ENCODE peak calls at places on chromosomes 16 and 17, in five cellular contexts. R is pancreas, J is adrenal gland, W is Peyer's patch, Y is A549. L is an unnamed sample.

GRCh38 chr16:50195756-50196155 is 42.6 kb downstream of the TENT4B start:
- DNase-seq in R (no peak), J (no peak), W (no peak), Y (no peak), L (no peak)

GRCh38 chr17:48181653-48182052 is 74.1 kb downstream of the SNX11 start:
- DNase-seq in R (no peak), J (no peak), W (no peak), Y (peak; percentile 69), L (no peak)

GRCh38 chr16:3879258-3879886 is 1.1 kb downstream of the CREBBP start:
- DNase-seq in R (no peak), J (peak; percentile 23), W (no peak), Y (no peak), L (no peak)

GRCh38 chr17:5861246-5861645 is 208.9 kb upstream of the WSCD1 start:
- DNase-seq in R (no peak), J (peak; percentile 4), W (peak; percentile 14), Y (no peak), L (no peak)

GRCh38 chr16:21097151-21097550 is 53.5 kb downstream of the DNAH3 start:
- DNase-seq in R (no peak), J (no peak), W (no peak), Y (no peak), L (no peak)

GRCh38 chr17:67421869-67422273 is 44.8 kb downstream of the PITPNC1 start:
- DNase-seq in R (peak; percentile 52), J (peak; percentile 63), W (no peak), Y (peak; percentile 95), L (no peak)

GRCh38 chr16:48537909-48538745 is 71.9 kb downstream of the N4BP1 start:
- DNase-seq in R (no peak), J (peak; percentile 47), W (no peak), Y (no peak), L (no peak)

GRCh38 chr16:1258906-1259759 is 3.3 kb downstream of the TPSD1 start:
- DNase-seq in R (no peak), J (no peak), W (no peak), Y (no peak), L (no peak)

GRCh38 chr17:31798205-31798724 is 60.8 kb downstream of the COPRS start:
- DNase-seq in R (no peak), J (no peak), W (no peak), Y (no peak), L (no peak)

GRCh38 chr16:28924399-28924761 is 658 bp downstream of the RABEP2 start:
- DNase-seq in R (no peak), J (peak; percentile 13), W (no peak), Y (no peak), L (no peak)

GRCh38 chr16:30351586-30352419 is 3.3 kb downstream of the CD2BP2 start:
- DNase-seq in R (peak; percentile 87), J (peak; percentile 96), W (no peak), Y (peak; percentile 60), L (peak; percentile 84)

GRCh38 chr17:64074704-64075484 is 54.5 kb upstream of the ICAM2 start:
- DNase-seq in R (peak; percentile 87), J (no peak), W (no peak), Y (peak; percentile 92), L (no peak)

GRCh38 chr17:16929757-16930520 is 42.0 kb downstream of the TNFRSF13B start:
- DNase-seq in R (no peak), J (no peak), W (no peak), Y (no peak), L (no peak)

GRCh38 chr16:30942421-30942796 is 6.5 kb upstream of the ORAI3 start:
- DNase-seq in R (no peak), J (no peak), W (no peak), Y (no peak), L (no peak)

GRCh38 chr16:56094231-56094630 is 97.1 kb upstream of the GNAO1 start:
- DNase-seq in R (no peak), J (no peak), W (no peak), Y (no peak), L (no peak)

GRCh38 chr16:84065536-84066132 is 23.0 kb upstream of the SLC38A8 start:
- DNase-seq in R (peak; percentile 27), J (peak; percentile 76), W (peak; percentile 24), Y (peak; percentile 62), L (peak; percentile 77)

GRCh38 chr16:80226499-80226898 is 314.3 kb upstream of the DYNLRB2 start:
- DNase-seq in R (no peak), J (no peak), W (no peak), Y (no peak), L (no peak)

GRCh38 chr16:10558305-10558704 is 22.1 kb downstream of the EMP2 start:
- DNase-seq in R (no peak), J (no peak), W (no peak), Y (no peak), L (no peak)

GRCh38 chr16:71626858-71627213 is 852 bp downstream of the MARVELD3 start:
- DNase-seq in R (peak; percentile 83), J (no peak), W (no peak), Y (no peak), L (no peak)

GRCh38 chr16:61797960-61798359 is 238.3 kb downstream of the CDH8 start:
- DNase-seq in R (no peak), J (no peak), W (no peak), Y (no peak), L (no peak)

GRCh38 chr17:77212081-77212832 is 71.5 kb downstream of the SEC14L1 start:
- DNase-seq in R (no peak), J (peak; percentile 40), W (peak; percentile 67), Y (no peak), L (no peak)

GRCh38 chr17:46072998-46073397 is 73.9 kb downstream of the STH start:
- DNase-seq in R (no peak), J (no peak), W (no peak), Y (peak; percentile 46), L (no peak)

GRCh38 chr17:58391302-58391984 is 25.9 kb downstream of the RNF43 start:
- DNase-seq in R (peak; percentile 93), J (peak; percentile 93), W (no peak), Y (peak; percentile 96), L (no peak)

GRCh38 chr16:84582958-84583516 is 34.8 kb downstream of the COTL1 start:
- DNase-seq in R (no peak), J (peak; percentile 35), W (no peak), Y (peak; percentile 48), L (no peak)

GRCh38 chr17:14672830-14673229 is 371.9 kb downstream of the HS3ST3B1 start:
- DNase-seq in R (peak; percentile 16), J (peak; percentile 8), W (no peak), Y (no peak), L (no peak)

GRCh38 chr17:59791603-59792457 is 84.4 kb downstream of the VMP1 start:
- DNase-seq in R (no peak), J (no peak), W (no peak), Y (peak; percentile 95), L (no peak)

GRCh38 chr17:55693244-55694216 is 29.1 kb downstream of the TMEM100 start:
- DNase-seq in R (no peak), J (peak; percentile 88), W (no peak), Y (no peak), L (no peak)
- H3K27ac ChIP-seq in R (no peak overlapping the region), J (peak overlapping the region; percentile 7), W (no peak overlapping the region), Y (no peak overlapping the region), L (no peak overlapping the region)

GRCh38 chr17:81520021-81520894 is 7.7 kb upstream of the ACTG1 start:
- DNase-seq in R (peak; percentile 19), J (no peak), W (no peak), Y (no peak), L (no peak)
- H3K4me3 ChIP-seq in R (no peak overlapping the region), J (no peak overlapping the region), W (no peak overlapping the region), Y (peak overlapping the region; percentile 66), L (no peak overlapping the region)

DNA sequence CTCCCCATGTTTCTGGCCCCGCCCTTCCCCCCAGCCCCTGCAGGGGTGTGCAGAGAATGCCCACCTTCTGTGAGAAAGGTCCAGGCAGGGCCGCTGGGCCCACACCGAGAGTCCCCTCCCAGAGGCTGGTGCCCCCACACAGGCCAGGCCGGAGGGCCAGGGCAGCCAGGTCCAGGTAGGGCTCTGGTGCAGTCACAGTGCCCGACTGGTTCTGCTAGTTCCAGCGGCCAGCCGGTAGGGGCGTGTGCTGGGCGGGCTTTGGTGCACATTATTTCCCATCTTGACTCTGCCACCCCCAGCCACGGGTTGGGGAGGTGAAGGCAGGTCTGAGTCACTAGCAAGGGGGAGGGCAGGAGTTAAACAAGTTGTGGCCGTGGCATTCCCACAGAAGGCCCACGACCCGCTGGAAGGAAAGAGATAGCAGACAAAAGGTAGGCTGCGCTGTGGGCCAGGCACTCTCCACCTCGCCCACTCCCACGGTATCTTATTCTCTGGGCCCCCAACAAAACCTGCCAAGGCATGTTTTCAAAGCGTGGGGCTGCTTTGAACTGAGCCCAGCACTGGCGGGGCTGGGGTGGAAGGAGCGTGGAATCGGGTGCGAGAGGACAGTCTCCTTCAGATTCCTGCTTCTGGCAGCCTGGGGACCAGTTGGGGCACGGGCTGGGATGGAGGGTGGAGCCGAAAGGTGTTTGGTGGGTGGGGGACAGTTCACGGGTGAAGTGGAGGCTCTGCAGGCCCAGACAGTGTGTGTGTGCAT is 1.9 kb downstream of the EPN3 start:
- DNase-seq in R (peak; percentile 81), J (peak; percentile 83), W (no peak), Y (peak; percentile 39), L (no peak)
- TF ChIP-seq CTCF in R (peak; percentile 47), J (peak; percentile 48), W (peak; percentile 68), Y (peak; percentile 23), L (no peak)

GRCh38 chr17:75876938-75877751 is 1.2 kb downstream of the TRIM47 start:
- DNase-seq in R (peak; percentile 94), J (peak; percentile 95), W (peak; percentile 56), Y (peak; percentile 95), L (peak; percentile 81)

GRCh38 chr17:75877752-75878173 is 618 bp downstream of the TRIM47 start:
- DNase-seq in R (peak; percentile 68), J (peak; percentile 76), W (peak; percentile 62), Y (peak; percentile 86), L (peak; percentile 64)

GRCh38 chr17:75875940-75876189 is 2.5 kb downstream of the TRIM47 start:
- DNase-seq in R (no peak), J (no peak), W (no peak), Y (no peak), L (no peak)

GRCh38 chr17:75876190-75876937 is 2.0 kb downstream of the TRIM47 start:
- DNase-seq in R (peak; percentile 92), J (peak; percentile 75), W (peak; percentile 81), Y (peak; percentile 74), L (no peak)

GRCh38 chr17:75878174-75878998 is at the start of gene TRIM47:
- DNase-seq in R (peak; percentile 65), J (peak; percentile 65), W (peak; percentile 21), Y (peak; percentile 83), L (peak; percentile 59)
- H3K27ac ChIP-seq in R (peak within 1 kb of the TSS; percentile 75), J (peak within 1 kb of the TSS; percentile 81), W (peak within 1 kb of the TSS; percentile 89), Y (peak within 1 kb of the TSS; percentile 94), L (peak within 1 kb of the TSS; percentile 92)

GRCh38 chr17:4483012-4483840 is 15.5 kb upstream of the SPNS2 start:
- DNase-seq in R (peak; percentile 89), J (no peak), W (no peak), Y (peak; percentile 48), L (no peak)
- H3K4me3 ChIP-seq in R (no peak overlapping the region), J (no peak overlapping the region), W (no peak overlapping the region), Y (no peak overlapping the region), L (no peak overlapping the region)

GRCh38 chr16:85608515-85608885 is 4.6 kb upstream of the GSE1 start:
- DNase-seq in R (peak; percentile 23), J (no peak), W (no peak), Y (no peak), L (no peak)
- TF ChIP-seq CTCF in R (no peak), J (no peak), W (no peak), Y (no peak), L (no peak)

L was measured in dorsolateral prefrontal cortex.